ENCODE peak calls at places on chromosomes 6 and 20, in six cellular contexts. G is CD4-positive, alpha-beta T cell; S is activated CD4-positive, alpha-beta T cell treated with anti-CD3 and anti-CD28 coated beads for 48 hours; T is NCI-H748 treated with DMSO at 0.1 percent for 48 hours; V is body of pancreas; Z is endothelial cell of umbilical vein. E is an unnamed sample.

GRCh38 chr6:2765896-2766766 is 938 bp downstream of the WRNIP1 start:
- DNase-seq in G (no peak), S (peak), Z (peak), V (peak), T (no peak), E (no peak)

GRCh38 chr20:50328996-50329898 is 138.6 kb downstream of the CEBPB start:
- DNase-seq in V (no peak), T (no peak), G (no peak), Z (no peak), S (no peak), E (no peak)

GRCh38 chr6:131460603-131460995 is 112.4 kb upstream of the ARG1 start:
- DNase-seq in Z (no peak), G (no peak), T (no peak), V (no peak), S (no peak), E (no peak)

GRCh38 chr20:19205999-19206398 is 6.4 kb upstream of the SLC24A3 start:
- DNase-seq in S (peak), G (peak), Z (peak), V (peak), T (peak), E (peak)

GRCh38 chr20:52010541-52010940 is 181.0 kb downstream of the ZFP64 start:
- DNase-seq in T (no peak), G (no peak), S (no peak), Z (no peak), V (no peak), E (no peak)

GRCh38 chr6:53573299-53573698 is 28.4 kb upstream of the GCLC start:
- DNase-seq in T (peak), Z (no peak), G (no peak), V (no peak), S (no peak), E (no peak)

GRCh38 chr6:125104425-125104824 is 49.1 kb upstream of the TPD52L1 start:
- DNase-seq in S (no peak), T (peak), V (no peak), G (no peak), Z (peak), E (peak)

GRCh38 chr6:139940741-139941712 is 566.6 kb upstream of the CITED2 start:
- DNase-seq in S (no peak), T (no peak), G (no peak), Z (peak), V (no peak), E (no peak)

GRCh38 chr20:19815553-19815991 is 57.5 kb downstream of the RIN2 start:
- DNase-seq in S (peak), Z (peak), T (no peak), G (no peak), V (peak), E (peak)

GRCh38 chr6:42923656-42924055 is 5.6 kb upstream of the CNPY3 start:
- DNase-seq in V (no peak), G (no peak), S (no peak), T (no peak), Z (no peak), E (no peak)

GRCh38 chr6:33854572-33855030 is 50.8 kb upstream of the MLN start:
- DNase-seq in T (no peak), Z (peak), G (no peak), V (peak), S (no peak), E (no peak)

GRCh38 chr20:61271273-61272221 is 19.5 kb downstream of the CDH4 start:
- DNase-seq in S (no peak), V (no peak), Z (no peak), T (peak), G (no peak), E (no peak)

GRCh38 chr6:16563628-16564240 is 197.5 kb downstream of the ATXN1 start:
- DNase-seq in T (no peak), V (no peak), Z (no peak), G (no peak), S (no peak), E (no peak)

GRCh38 chr6:43947860-43948259 is 177.8 kb downstream of the VEGFA start:
- DNase-seq in S (no peak), Z (no peak), G (no peak), V (no peak), T (no peak), E (no peak)

GRCh38 chr6:36268478-36269248 is 1.2 kb upstream of the PNPLA1 start:
- DNase-seq in T (no peak), S (no peak), G (no peak), V (no peak), Z (no peak), E (no peak)

GRCh38 chr6:85458782-85459181 is 8.9 kb downstream of the NT5E start:
- DNase-seq in Z (peak), S (no peak), G (no peak), T (no peak), V (peak), E (no peak)

GRCh38 chr6:94862116-94862515 is 715.2 kb upstream of the MANEA start:
- DNase-seq in G (no peak), V (no peak), T (no peak), Z (no peak), S (no peak), E (no peak)

GRCh38 chr6:111483736-111484654 is 977 bp upstream of the REV3L start:
- DNase-seq in G (no peak), V (peak), S (peak), T (peak), Z (peak), E (peak)

GRCh38 chr20:63027425-63028389 is 20.9 kb upstream of the BHLHE23 start:
- DNase-seq in G (peak), V (peak), T (no peak), S (peak), Z (no peak), E (no peak)

GRCh38 chr20:41086402-41087324 is 50.7 kb upstream of the PLCG1 start:
- DNase-seq in S (no peak), T (peak), V (no peak), Z (peak), G (no peak), E (no peak)

GRCh38 chr6:108621117-108621516 is 60.4 kb downstream of the FOXO3 start:
- DNase-seq in Z (peak), T (no peak), S (peak), V (peak), G (no peak), E (no peak)

GRCh38 chr6:143545976-143546547 is 34.5 kb upstream of the FUCA2 start:
- DNase-seq in V (no peak), T (no peak), G (no peak), Z (peak), S (no peak), E (no peak)

GRCh38 chr6:8764733-8765132 is 329.4 kb upstream of the SLC35B3 start:
- DNase-seq in Z (no peak), G (no peak), S (no peak), V (no peak), T (no peak), E (no peak)

GRCh38 chr6:11538799-11539468 is 1.4 kb downstream of the TMEM170B start:
- DNase-seq in G (no peak), Z (no peak), T (peak), V (no peak), S (no peak), E (no peak)

GRCh38 chr6:119308048-119308570 is 41.5 kb downstream of the MAN1A1 start:
- DNase-seq in S (no peak), T (no peak), Z (peak), V (no peak), G (no peak), E (peak)

GRCh38 chr6:30238178-30238795 is 25.1 kb upstream of the TRIM26 start:
- DNase-seq in V (no peak), T (no peak), G (peak), S (no peak), Z (no peak), E (no peak)

GRCh38 chr20:35702051-35702823 is 3.0 kb downstream of the ROMO1 start:
- DNase-seq in V (no peak), T (no peak), G (no peak), Z (no peak), S (no peak), E (peak)

GRCh38 chr20:1894471-1894950 is 696 bp upstream of the SIRPA start:
- DNase-seq in Z (peak), V (peak), S (peak), T (peak), G (no peak), E (peak)

GRCh38 chr6:28224131-28225055 is 682 bp upstream of the ZSCAN9 start:
- DNase-seq in Z (no peak), G (no peak), V (no peak), T (no peak), S (no peak), E (no peak)

GRCh38 chr6:44151348-44152108 is 7.1 kb upstream of the CAPN11 start:
- DNase-seq in T (peak), V (peak), S (peak), Z (peak), G (peak), E (no peak)

GRCh38 chr6:69555239-69555638 is 241.6 kb downstream of the LMBRD1 start:
- DNase-seq in V (no peak), T (no peak), G (no peak), Z (no peak), S (no peak), E (no peak)

GRCh38 chr6:7230956-7231713 is 81.9 kb downstream of the SSR1 start:
- DNase-seq in T (no peak), G (no peak), Z (no peak), V (no peak), S (no peak), E (no peak)